ENCODE peak calls at places on chromosomes 7 and 10, in eight cellular contexts. One of them, this sample, is unnamed.

GRCh38 chr7:27774717-27775328 is 34.9 kb downstream of the TAX1BP1 start:
- DNase-seq in keratinocyte: no peak
- DNase-seq in Caco-2: no peak
- DNase-seq in epithelial cell of esophagus: peak
- DNase-seq in uterus: no peak
- DNase-seq in WERI-Rb-1: no peak
- DNase-seq in HFF-Myc: no peak
- DNase-seq in choroid plexus epithelial cell: peak
- DNase-seq in this sample: peak

GRCh38 chr10:69629897-69630650 is at the start of gene FAM241B:
- DNase-seq in keratinocyte: no peak
- DNase-seq in Caco-2: peak
- DNase-seq in epithelial cell of esophagus: peak
- DNase-seq in uterus: peak
- DNase-seq in WERI-Rb-1: peak
- DNase-seq in HFF-Myc: no peak
- DNase-seq in choroid plexus epithelial cell: peak
- DNase-seq in this sample: peak

GRCh38 chr7:111409714-111410422 is 152.4 kb downstream of the IMMP2L start:
- DNase-seq in keratinocyte: no peak
- DNase-seq in Caco-2: no peak
- DNase-seq in epithelial cell of esophagus: no peak
- DNase-seq in uterus: no peak
- DNase-seq in WERI-Rb-1: no peak
- DNase-seq in HFF-Myc: no peak
- DNase-seq in choroid plexus epithelial cell: peak
- DNase-seq in this sample: peak

GRCh38 chr7:106065560-106066500 is 46.3 kb downstream of the SYPL1 start:
- DNase-seq in keratinocyte: no peak
- DNase-seq in Caco-2: peak
- DNase-seq in epithelial cell of esophagus: peak
- DNase-seq in uterus: no peak
- DNase-seq in WERI-Rb-1: no peak
- DNase-seq in HFF-Myc: no peak
- DNase-seq in choroid plexus epithelial cell: peak
- DNase-seq in this sample: peak

GRCh38 chr10:98563811-98564210 is 117.1 kb upstream of the HPS1 start:
- DNase-seq in keratinocyte: no peak
- DNase-seq in Caco-2: no peak
- DNase-seq in epithelial cell of esophagus: no peak
- DNase-seq in uterus: no peak
- DNase-seq in WERI-Rb-1: no peak
- DNase-seq in HFF-Myc: no peak
- DNase-seq in choroid plexus epithelial cell: no peak
- DNase-seq in this sample: no peak

GRCh38 chr10:4131407-4132215 is 346.6 kb upstream of the KLF6 start:
- DNase-seq in keratinocyte: no peak
- DNase-seq in Caco-2: no peak
- DNase-seq in epithelial cell of esophagus: peak
- DNase-seq in uterus: no peak
- DNase-seq in WERI-Rb-1: no peak
- DNase-seq in HFF-Myc: peak
- DNase-seq in choroid plexus epithelial cell: peak
- DNase-seq in this sample: peak

GRCh38 chr7:100711369-100711768 is 5.4 kb downstream of the POP7 start:
- DNase-seq in keratinocyte: no peak
- DNase-seq in Caco-2: no peak
- DNase-seq in epithelial cell of esophagus: no peak
- DNase-seq in uterus: no peak
- DNase-seq in WERI-Rb-1: no peak
- DNase-seq in HFF-Myc: no peak
- DNase-seq in choroid plexus epithelial cell: no peak
- DNase-seq in this sample: no peak

GRCh38 chr7:100632951-100633717 is 8.2 kb downstream of the TFR2 start:
- DNase-seq in keratinocyte: no peak
- DNase-seq in Caco-2: peak
- DNase-seq in epithelial cell of esophagus: peak
- DNase-seq in uterus: peak
- DNase-seq in WERI-Rb-1: peak
- DNase-seq in HFF-Myc: no peak
- DNase-seq in choroid plexus epithelial cell: peak
- DNase-seq in this sample: peak

GRCh38 chr10:20248309-20248708 is 432.1 kb downstream of the PLXDC2 start:
- DNase-seq in keratinocyte: no peak
- DNase-seq in Caco-2: no peak
- DNase-seq in epithelial cell of esophagus: no peak
- DNase-seq in uterus: no peak
- DNase-seq in WERI-Rb-1: no peak
- DNase-seq in HFF-Myc: no peak
- DNase-seq in choroid plexus epithelial cell: peak
- DNase-seq in this sample: no peak

GRCh38 chr10:132919374-132920100 is 22.8 kb downstream of the CFAP46 start:
- DNase-seq in keratinocyte: no peak
- DNase-seq in Caco-2: no peak
- DNase-seq in epithelial cell of esophagus: no peak
- DNase-seq in uterus: no peak
- DNase-seq in WERI-Rb-1: no peak
- DNase-seq in HFF-Myc: no peak
- DNase-seq in choroid plexus epithelial cell: no peak
- DNase-seq in this sample: no peak

GRCh38 chr10:132142396-132143161 is 44.2 kb upstream of the DPYSL4 start:
- DNase-seq in keratinocyte: no peak
- DNase-seq in Caco-2: peak
- DNase-seq in epithelial cell of esophagus: no peak
- DNase-seq in uterus: peak
- DNase-seq in WERI-Rb-1: peak
- DNase-seq in HFF-Myc: no peak
- DNase-seq in choroid plexus epithelial cell: peak
- DNase-seq in this sample: no peak

GRCh38 chr10:62545667-62546066 is 171.5 kb downstream of the ZNF365 start:
- DNase-seq in keratinocyte: no peak
- DNase-seq in Caco-2: no peak
- DNase-seq in epithelial cell of esophagus: peak
- DNase-seq in uterus: peak
- DNase-seq in WERI-Rb-1: no peak
- DNase-seq in HFF-Myc: no peak
- DNase-seq in choroid plexus epithelial cell: peak
- DNase-seq in this sample: no peak

GRCh38 chr10:43842496-43842895 is 193.8 kb upstream of the ZNF32 start:
- DNase-seq in keratinocyte: no peak
- DNase-seq in Caco-2: no peak
- DNase-seq in epithelial cell of esophagus: no peak
- DNase-seq in uterus: no peak
- DNase-seq in WERI-Rb-1: no peak
- DNase-seq in HFF-Myc: no peak
- DNase-seq in choroid plexus epithelial cell: no peak
- DNase-seq in this sample: no peak

DNA sequence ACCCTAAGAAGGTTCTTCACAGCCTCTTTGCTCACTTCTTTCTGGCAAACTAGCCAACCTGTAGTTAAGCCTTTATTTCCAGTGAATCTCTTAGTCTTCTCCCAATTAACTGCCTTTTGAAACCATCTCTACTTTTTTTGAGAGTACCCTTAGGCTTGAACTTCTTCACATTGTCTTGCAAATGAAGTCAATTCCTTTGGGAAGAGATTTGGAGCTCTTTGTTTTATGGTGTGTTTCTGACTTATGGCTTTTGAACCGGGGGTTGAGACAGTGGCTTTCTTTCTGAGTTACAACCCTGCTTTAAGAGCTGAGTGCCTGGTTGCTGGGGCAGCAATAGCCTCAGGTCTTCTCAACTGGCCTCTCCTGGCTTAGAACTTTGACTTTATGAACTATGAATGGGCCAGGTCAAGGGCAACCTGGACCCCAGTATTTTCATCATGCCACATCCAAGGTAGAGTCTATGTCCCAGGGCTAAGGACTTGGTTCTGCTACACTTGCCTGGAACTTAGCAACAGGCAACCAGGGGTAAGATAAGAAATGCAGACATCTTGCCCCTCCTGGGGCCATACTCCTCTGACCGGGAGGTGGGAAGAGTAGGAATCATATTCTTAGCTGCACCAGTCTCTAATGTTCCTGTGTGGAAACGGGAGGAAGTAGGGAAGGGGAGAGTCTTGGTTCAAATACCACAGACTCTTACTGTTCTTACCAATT is 53.0 kb downstream of the SP4 start:
- DNase-seq in keratinocyte: no peak
- DNase-seq in Caco-2: no peak
- DNase-seq in epithelial cell of esophagus: no peak
- DNase-seq in uterus: no peak
- DNase-seq in WERI-Rb-1: no peak
- DNase-seq in HFF-Myc: no peak
- DNase-seq in choroid plexus epithelial cell: no peak
- DNase-seq in this sample: no peak
- H3K4me3 ChIP-seq in keratinocyte: no peak
- H3K4me3 ChIP-seq in Caco-2: no peak
- H3K4me3 ChIP-seq in epithelial cell of esophagus: no peak
- H3K4me3 ChIP-seq in uterus: no peak
- H3K4me3 ChIP-seq in WERI-Rb-1: no peak
- H3K4me3 ChIP-seq in HFF-Myc: no peak
- H3K4me3 ChIP-seq in choroid plexus epithelial cell: no peak
- H3K4me3 ChIP-seq in this sample: no peak

DNA sequence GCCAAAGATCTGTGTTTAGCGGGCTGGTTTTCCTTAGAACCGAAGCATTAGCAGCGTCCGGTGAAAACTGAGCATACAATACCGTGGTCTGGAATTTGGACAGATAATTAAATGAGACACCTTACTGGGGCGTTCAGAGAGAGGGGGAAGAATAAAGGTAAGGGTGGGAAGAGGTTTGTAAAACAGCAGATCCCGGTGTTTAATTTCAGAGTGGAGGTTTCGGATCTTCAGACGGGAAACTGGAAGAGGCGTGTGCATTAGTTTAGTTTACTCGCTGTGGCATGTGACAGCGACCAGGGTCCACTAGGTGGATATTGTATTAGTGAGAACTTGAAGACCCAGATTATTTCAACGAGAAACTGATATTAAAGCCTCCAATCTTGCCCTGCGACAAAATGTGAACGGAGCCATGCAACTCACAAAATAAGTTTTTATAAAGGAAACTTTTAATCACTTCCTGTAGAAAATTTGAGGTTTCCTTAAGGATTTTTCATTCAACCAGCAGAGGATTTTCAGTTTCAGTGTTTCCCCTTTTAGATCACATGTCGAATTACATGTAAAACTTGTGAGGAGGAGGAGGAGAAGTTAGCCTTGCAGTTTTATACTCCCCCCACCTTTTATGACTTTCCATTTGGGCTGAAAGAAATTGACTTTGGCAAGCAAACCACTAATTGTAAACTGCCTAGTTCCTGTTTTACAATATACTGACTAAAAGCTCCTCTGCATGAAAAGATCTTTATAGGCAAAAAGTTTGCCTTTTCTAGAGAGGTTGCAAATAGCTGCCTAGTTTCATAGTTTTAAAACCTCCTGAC is 2.8 kb downstream of the BAMBI start:
- DNase-seq in keratinocyte: no peak
- DNase-seq in Caco-2: peak
- DNase-seq in epithelial cell of esophagus: no peak
- DNase-seq in uterus: no peak
- DNase-seq in WERI-Rb-1: no peak
- DNase-seq in HFF-Myc: no peak
- DNase-seq in choroid plexus epithelial cell: peak
- DNase-seq in this sample: no peak
- TF ChIP-seq CTCF in keratinocyte: no peak
- TF ChIP-seq CTCF in Caco-2: peak
- TF ChIP-seq CTCF in epithelial cell of esophagus: peak
- TF ChIP-seq CTCF in uterus: no peak
- TF ChIP-seq CTCF in WERI-Rb-1: no peak
- TF ChIP-seq CTCF in HFF-Myc: no peak
- TF ChIP-seq CTCF in choroid plexus epithelial cell: peak
- TF ChIP-seq CTCF in this sample: peak

GRCh38 chr10:86163522-86164215 is 202.9 kb downstream of the GRID1 start:
- DNase-seq in keratinocyte: no peak
- DNase-seq in Caco-2: no peak
- DNase-seq in epithelial cell of esophagus: no peak
- DNase-seq in uterus: no peak
- DNase-seq in WERI-Rb-1: peak
- DNase-seq in HFF-Myc: no peak
- DNase-seq in choroid plexus epithelial cell: no peak
- DNase-seq in this sample: no peak

GRCh38 chr10:86162696-86163400 is 203.7 kb downstream of the GRID1 start:
- DNase-seq in keratinocyte: no peak
- DNase-seq in Caco-2: no peak
- DNase-seq in epithelial cell of esophagus: no peak
- DNase-seq in uterus: no peak
- DNase-seq in WERI-Rb-1: peak
- DNase-seq in HFF-Myc: no peak
- DNase-seq in choroid plexus epithelial cell: no peak
- DNase-seq in this sample: no peak

GRCh38 chr10:86165666-86166065 is 200.9 kb downstream of the GRID1 start:
- DNase-seq in keratinocyte: no peak
- DNase-seq in Caco-2: no peak
- DNase-seq in epithelial cell of esophagus: no peak
- DNase-seq in uterus: no peak
- DNase-seq in WERI-Rb-1: no peak
- DNase-seq in HFF-Myc: no peak
- DNase-seq in choroid plexus epithelial cell: no peak
- DNase-seq in this sample: no peak

GRCh38 chr10:86164912-86165311 is 201.7 kb downstream of the GRID1 start:
- DNase-seq in keratinocyte: no peak
- DNase-seq in Caco-2: no peak
- DNase-seq in epithelial cell of esophagus: no peak
- DNase-seq in uterus: no peak
- DNase-seq in WERI-Rb-1: no peak
- DNase-seq in HFF-Myc: no peak
- DNase-seq in choroid plexus epithelial cell: no peak
- DNase-seq in this sample: no peak

DNA sequence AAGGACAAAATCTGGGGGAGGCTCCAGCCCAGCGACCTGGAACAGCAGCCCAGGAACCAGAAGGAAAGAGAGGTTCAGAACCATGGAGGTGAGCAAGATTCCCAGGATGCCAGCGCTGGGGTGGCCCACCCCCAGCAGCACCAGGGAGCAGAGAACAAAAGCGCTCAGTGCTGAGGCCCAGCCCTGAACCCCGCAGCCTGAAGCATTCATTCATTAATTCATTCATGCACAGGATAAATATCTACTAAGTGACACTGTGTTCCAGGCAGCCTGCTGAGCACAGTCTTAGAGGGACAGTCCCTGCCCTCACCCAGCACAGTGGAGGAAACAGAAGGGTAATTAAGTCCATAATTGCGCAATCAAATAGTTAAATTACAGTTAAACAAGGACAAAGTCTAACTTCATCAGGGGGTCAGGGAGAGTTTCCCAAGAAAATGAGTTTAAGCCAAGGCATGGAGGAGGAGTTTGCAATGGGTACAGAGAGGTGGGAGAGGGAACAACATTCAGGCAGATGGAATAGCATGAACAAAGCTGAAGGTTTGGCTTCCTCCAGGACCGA is 202.3 kb downstream of the GRID1 start:
- DNase-seq in keratinocyte: no peak
- DNase-seq in Caco-2: no peak
- DNase-seq in epithelial cell of esophagus: no peak
- DNase-seq in uterus: no peak
- DNase-seq in WERI-Rb-1: no peak
- DNase-seq in HFF-Myc: no peak
- DNase-seq in choroid plexus epithelial cell: no peak
- DNase-seq in this sample: no peak
- H3K4me3 ChIP-seq in keratinocyte: no peak
- H3K4me3 ChIP-seq in Caco-2: no peak
- H3K4me3 ChIP-seq in epithelial cell of esophagus: no peak
- H3K4me3 ChIP-seq in uterus: no peak
- H3K4me3 ChIP-seq in WERI-Rb-1: no peak
- H3K4me3 ChIP-seq in HFF-Myc: no peak
- H3K4me3 ChIP-seq in choroid plexus epithelial cell: no peak
- H3K4me3 ChIP-seq in this sample: no peak

GRCh38 chr10:15842493-15843169 is 17.7 kb downstream of the MINDY3 start:
- DNase-seq in keratinocyte: no peak
- DNase-seq in Caco-2: no peak
- DNase-seq in epithelial cell of esophagus: peak
- DNase-seq in uterus: no peak
- DNase-seq in WERI-Rb-1: no peak
- DNase-seq in HFF-Myc: no peak
- DNase-seq in choroid plexus epithelial cell: peak
- DNase-seq in this sample: no peak
- TF ChIP-seq CTCF in keratinocyte: no peak
- TF ChIP-seq CTCF in Caco-2: no peak
- TF ChIP-seq CTCF in epithelial cell of esophagus: no peak
- TF ChIP-seq CTCF in uterus: no peak
- TF ChIP-seq CTCF in WERI-Rb-1: no peak
- TF ChIP-seq CTCF in HFF-Myc: no peak
- TF ChIP-seq CTCF in choroid plexus epithelial cell: no peak
- TF ChIP-seq CTCF in this sample: no peak